ENCODE peak calls at places on chromosomes 5 and 9, in seven cellular contexts. One of them, this sample, is unnamed.

GRCh38 chr9:20552874-20553624 is 69.2 kb downstream of the MLLT3 start:
- DNase-seq in AG10803: peak
- DNase-seq in neural progenitor cell: no peak
- DNase-seq in fibroblast of lung: peak
- DNase-seq in fibroblast of mammary gland: peak
- DNase-seq in right atrium auricular region: no peak
- DNase-seq in AG09309: no peak
- DNase-seq in this sample: peak

GRCh38 chr5:1772634-1773033 is 27.0 kb downstream of the MRPL36 start:
- DNase-seq in fibroblast of lung: peak
- DNase-seq in AG09309: no peak
- DNase-seq in AG10803: peak
- DNase-seq in neural progenitor cell: no peak
- DNase-seq in right atrium auricular region: no peak
- DNase-seq in fibroblast of mammary gland: peak
- DNase-seq in this sample: peak

GRCh38 chr5:77774981-77775772 is 962 bp downstream of the TBCA start:
- DNase-seq in AG10803: no peak
- DNase-seq in neural progenitor cell: no peak
- DNase-seq in AG09309: peak
- DNase-seq in fibroblast of lung: no peak
- DNase-seq in fibroblast of mammary gland: peak
- DNase-seq in right atrium auricular region: no peak
- DNase-seq in this sample: no peak

GRCh38 chr9:130323051-130323757 is 57.6 kb downstream of the HMCN2 start:
- DNase-seq in fibroblast of lung: no peak
- DNase-seq in AG09309: no peak
- DNase-seq in AG10803: no peak
- DNase-seq in fibroblast of mammary gland: no peak
- DNase-seq in neural progenitor cell: no peak
- DNase-seq in right atrium auricular region: no peak
- DNase-seq in this sample: no peak

GRCh38 chr9:79570449-79571308 is 1.1 kb upstream of the TLE4 start:
- DNase-seq in AG09309: no peak
- DNase-seq in fibroblast of mammary gland: peak
- DNase-seq in fibroblast of lung: peak
- DNase-seq in neural progenitor cell: peak
- DNase-seq in AG10803: peak
- DNase-seq in right atrium auricular region: peak
- DNase-seq in this sample: peak

GRCh38 chr5:96708600-96708999 is 46.4 kb downstream of the CAST start:
- DNase-seq in neural progenitor cell: no peak
- DNase-seq in fibroblast of mammary gland: no peak
- DNase-seq in AG09309: no peak
- DNase-seq in right atrium auricular region: no peak
- DNase-seq in fibroblast of lung: no peak
- DNase-seq in AG10803: no peak
- DNase-seq in this sample: no peak

GRCh38 chr5:113201715-113202114 is 225.1 kb downstream of the DCP2 start:
- DNase-seq in right atrium auricular region: no peak
- DNase-seq in fibroblast of lung: peak
- DNase-seq in neural progenitor cell: no peak
- DNase-seq in AG10803: peak
- DNase-seq in fibroblast of mammary gland: no peak
- DNase-seq in AG09309: no peak
- DNase-seq in this sample: no peak

GRCh38 chr9:75201480-75202209 is 113.3 kb downstream of the OSTF1 start:
- DNase-seq in fibroblast of mammary gland: no peak
- DNase-seq in fibroblast of lung: no peak
- DNase-seq in AG10803: no peak
- DNase-seq in neural progenitor cell: no peak
- DNase-seq in AG09309: no peak
- DNase-seq in right atrium auricular region: no peak
- DNase-seq in this sample: no peak

GRCh38 chr9:101478906-101479305 is 43.3 kb upstream of the ALDOB start:
- DNase-seq in AG09309: no peak
- DNase-seq in fibroblast of lung: no peak
- DNase-seq in fibroblast of mammary gland: no peak
- DNase-seq in AG10803: no peak
- DNase-seq in right atrium auricular region: no peak
- DNase-seq in neural progenitor cell: no peak
- DNase-seq in this sample: no peak

GRCh38 chr5:57434227-57434640 is 48.4 kb downstream of the ACTBL2 start:
- DNase-seq in fibroblast of mammary gland: peak
- DNase-seq in fibroblast of lung: peak
- DNase-seq in neural progenitor cell: peak
- DNase-seq in AG09309: no peak
- DNase-seq in AG10803: peak
- DNase-seq in right atrium auricular region: no peak
- DNase-seq in this sample: peak

GRCh38 chr5:126108505-126108904 is 314.7 kb upstream of the GRAMD2B start:
- DNase-seq in right atrium auricular region: no peak
- DNase-seq in neural progenitor cell: peak
- DNase-seq in fibroblast of lung: peak
- DNase-seq in AG10803: no peak
- DNase-seq in AG09309: no peak
- DNase-seq in fibroblast of mammary gland: no peak
- DNase-seq in this sample: no peak

GRCh38 chr5:60287174-60287771 is 393.7 kb upstream of the PDE4D start:
- DNase-seq in fibroblast of lung: peak
- DNase-seq in AG10803: peak
- DNase-seq in AG09309: no peak
- DNase-seq in fibroblast of mammary gland: peak
- DNase-seq in neural progenitor cell: peak
- DNase-seq in right atrium auricular region: no peak
- DNase-seq in this sample: peak

GRCh38 chr9:99373912-99374311 is 151.8 kb downstream of the SEC61B start:
- DNase-seq in AG09309: no peak
- DNase-seq in right atrium auricular region: no peak
- DNase-seq in neural progenitor cell: peak
- DNase-seq in fibroblast of mammary gland: no peak
- DNase-seq in AG10803: no peak
- DNase-seq in fibroblast of lung: no peak
- DNase-seq in this sample: no peak

GRCh38 chr9:112753725-112754124 is 3.2 kb downstream of the SNX30 start:
- DNase-seq in AG09309: peak
- DNase-seq in AG10803: peak
- DNase-seq in right atrium auricular region: no peak
- DNase-seq in fibroblast of lung: peak
- DNase-seq in neural progenitor cell: no peak
- DNase-seq in fibroblast of mammary gland: peak
- DNase-seq in this sample: peak

GRCh38 chr9:87694236-87694755 is 31.6 kb upstream of the CTSL start:
- DNase-seq in AG09309: no peak
- DNase-seq in right atrium auricular region: peak
- DNase-seq in AG10803: no peak
- DNase-seq in neural progenitor cell: no peak
- DNase-seq in fibroblast of lung: no peak
- DNase-seq in fibroblast of mammary gland: no peak
- DNase-seq in this sample: no peak

GRCh38 chr9:83473488-83473971 is 64.7 kb downstream of the FRMD3 start:
- DNase-seq in right atrium auricular region: no peak
- DNase-seq in AG10803: peak
- DNase-seq in neural progenitor cell: no peak
- DNase-seq in AG09309: no peak
- DNase-seq in fibroblast of mammary gland: no peak
- DNase-seq in fibroblast of lung: no peak
- DNase-seq in this sample: peak

GRCh38 chr9:89564257-89564878 is 40.4 kb upstream of the GADD45G start:
- DNase-seq in neural progenitor cell: peak
- DNase-seq in fibroblast of lung: no peak
- DNase-seq in right atrium auricular region: no peak
- DNase-seq in fibroblast of mammary gland: no peak
- DNase-seq in AG09309: no peak
- DNase-seq in AG10803: no peak
- DNase-seq in this sample: no peak

GRCh38 chr5:145479271-145479670 is 355.9 kb downstream of the PRELID2 start:
- DNase-seq in neural progenitor cell: no peak
- DNase-seq in AG10803: peak
- DNase-seq in AG09309: no peak
- DNase-seq in right atrium auricular region: no peak
- DNase-seq in fibroblast of lung: peak
- DNase-seq in fibroblast of mammary gland: peak
- DNase-seq in this sample: peak

GRCh38 chr9:18208166-18209059 is 265.5 kb upstream of the ADAMTSL1 start:
- DNase-seq in fibroblast of lung: peak
- DNase-seq in AG10803: peak
- DNase-seq in neural progenitor cell: peak
- DNase-seq in AG09309: no peak
- DNase-seq in right atrium auricular region: no peak
- DNase-seq in fibroblast of mammary gland: peak
- DNase-seq in this sample: peak

GRCh38 chr9:81113408-81114124 is 575.8 kb downstream of the TLE1 start:
- DNase-seq in AG09309: no peak
- DNase-seq in neural progenitor cell: no peak
- DNase-seq in AG10803: no peak
- DNase-seq in right atrium auricular region: no peak
- DNase-seq in fibroblast of mammary gland: no peak
- DNase-seq in fibroblast of lung: peak
- DNase-seq in this sample: no peak

GRCh38 chr9:102113191-102113590 is 374.7 kb upstream of the GRIN3A start:
- DNase-seq in AG10803: no peak
- DNase-seq in fibroblast of mammary gland: peak
- DNase-seq in neural progenitor cell: no peak
- DNase-seq in AG09309: no peak
- DNase-seq in fibroblast of lung: no peak
- DNase-seq in right atrium auricular region: no peak
- DNase-seq in this sample: peak

GRCh38 chr5:174493536-174493935 is 230.8 kb upstream of the MSX2 start:
- DNase-seq in right atrium auricular region: no peak
- DNase-seq in fibroblast of lung: no peak
- DNase-seq in neural progenitor cell: no peak
- DNase-seq in AG10803: no peak
- DNase-seq in fibroblast of mammary gland: no peak
- DNase-seq in AG09309: no peak
- DNase-seq in this sample: no peak

GRCh38 chr5:61311836-61312808 is 19.9 kb upstream of the ZSWIM6 start:
- DNase-seq in AG10803: peak
- DNase-seq in right atrium auricular region: no peak
- DNase-seq in AG09309: no peak
- DNase-seq in neural progenitor cell: no peak
- DNase-seq in fibroblast of mammary gland: peak
- DNase-seq in fibroblast of lung: peak
- DNase-seq in this sample: peak

GRCh38 chr9:37295796-37296195 is 126.7 kb upstream of the GRHPR start:
- DNase-seq in neural progenitor cell: no peak
- DNase-seq in AG10803: no peak
- DNase-seq in right atrium auricular region: no peak
- DNase-seq in AG09309: no peak
- DNase-seq in fibroblast of mammary gland: no peak
- DNase-seq in fibroblast of lung: no peak
- DNase-seq in this sample: no peak

DNA sequence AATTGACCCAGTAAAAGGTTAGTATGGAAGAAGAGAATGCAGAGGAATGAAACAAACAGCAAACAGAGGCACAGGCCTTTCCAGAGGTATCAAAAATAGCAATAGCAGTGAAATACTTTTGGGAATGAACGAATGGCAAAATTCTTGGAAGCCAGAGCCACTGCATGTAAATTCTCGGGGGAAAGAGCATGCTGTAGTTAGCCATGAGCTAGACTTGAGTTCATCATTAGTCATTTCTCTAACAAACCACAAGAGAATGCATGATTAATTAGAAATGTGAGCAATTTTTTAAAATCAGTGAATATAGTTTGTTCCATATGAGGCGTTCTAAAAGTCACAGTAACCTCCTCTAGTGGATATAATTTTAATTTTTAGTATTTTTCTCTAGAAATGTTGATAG is 170.3 kb upstream of the PRR16 start:
- DNase-seq in right atrium auricular region: no peak
- DNase-seq in neural progenitor cell: no peak
- DNase-seq in fibroblast of mammary gland: peak
- DNase-seq in fibroblast of lung: peak
- DNase-seq in AG10803: peak
- DNase-seq in AG09309: peak
- DNase-seq in this sample: no peak
- TF ChIP-seq CTCF in right atrium auricular region: no peak
- TF ChIP-seq CTCF in neural progenitor cell: no peak
- TF ChIP-seq CTCF in fibroblast of mammary gland: no peak
- TF ChIP-seq CTCF in fibroblast of lung: no peak
- TF ChIP-seq CTCF in AG10803: peak
- TF ChIP-seq CTCF in AG09309: no peak
- TF ChIP-seq CTCF in this sample: no peak

DNA sequence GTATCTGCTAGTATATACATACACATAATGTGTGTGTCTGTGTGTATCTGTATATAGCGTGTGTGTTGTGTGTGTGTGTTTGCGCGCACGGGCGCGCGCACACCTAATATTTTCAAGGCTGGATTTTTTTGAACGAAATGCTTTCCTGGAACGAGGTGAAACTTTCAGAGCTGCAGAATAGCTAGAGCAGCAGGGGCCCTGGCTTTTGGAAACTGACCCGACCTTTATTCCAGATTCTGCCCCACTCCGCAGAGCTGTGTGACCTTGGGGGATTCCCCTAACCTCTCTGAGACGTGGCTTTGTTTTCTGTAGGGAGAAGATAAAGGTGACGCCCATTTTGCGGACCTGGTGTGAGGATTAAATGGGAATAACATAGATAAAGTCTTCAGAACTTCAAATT is 767 bp downstream of the FXN start:
- DNase-seq in AG10803: no peak
- DNase-seq in right atrium auricular region: no peak
- DNase-seq in fibroblast of mammary gland: peak
- DNase-seq in fibroblast of lung: no peak
- DNase-seq in AG09309: no peak
- DNase-seq in neural progenitor cell: peak
- DNase-seq in this sample: peak
- H3K4me3 ChIP-seq in AG10803: peak
- H3K4me3 ChIP-seq in right atrium auricular region: peak
- H3K4me3 ChIP-seq in fibroblast of mammary gland: peak
- H3K4me3 ChIP-seq in fibroblast of lung: peak
- H3K4me3 ChIP-seq in AG09309: peak
- H3K4me3 ChIP-seq in neural progenitor cell: peak
- H3K4me3 ChIP-seq in this sample: peak

GRCh38 chr9:21862871-21863270 is 60.4 kb downstream of the MTAP start:
- DNase-seq in fibroblast of mammary gland: no peak
- DNase-seq in AG09309: no peak
- DNase-seq in neural progenitor cell: no peak
- DNase-seq in AG10803: no peak
- DNase-seq in right atrium auricular region: no peak
- DNase-seq in fibroblast of lung: no peak
- DNase-seq in this sample: no peak
- TF ChIP-seq CTCF in fibroblast of mammary gland: no peak
- TF ChIP-seq CTCF in AG09309: no peak
- TF ChIP-seq CTCF in neural progenitor cell: no peak
- TF ChIP-seq CTCF in AG10803: no peak
- TF ChIP-seq CTCF in right atrium auricular region: no peak
- TF ChIP-seq CTCF in fibroblast of lung: no peak
- TF ChIP-seq CTCF in this sample: no peak

DNA sequence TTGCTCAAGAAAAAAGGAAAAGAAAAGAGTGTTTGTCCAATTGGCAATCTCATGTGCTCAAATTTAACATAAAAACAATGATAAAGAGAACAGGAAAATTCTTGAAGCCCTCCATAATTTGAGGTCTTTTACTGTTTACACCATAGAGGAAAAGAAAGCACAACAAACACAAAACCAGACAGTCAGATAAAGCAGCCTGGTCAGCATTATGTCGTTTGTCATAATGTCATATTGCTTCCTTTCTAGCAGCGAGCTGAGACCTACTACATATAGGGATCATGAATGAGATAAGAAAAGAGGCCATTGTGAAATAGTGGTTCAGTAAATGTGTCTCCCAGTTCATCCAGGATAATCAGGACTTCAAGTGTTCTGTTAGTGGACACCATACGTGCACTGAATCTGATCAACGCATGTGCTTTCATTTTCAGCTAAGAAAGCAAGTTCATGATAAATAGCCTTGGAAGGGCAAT is 64.7 kb upstream of the SELENOP start:
- DNase-seq in AG09309: no peak
- DNase-seq in AG10803: no peak
- DNase-seq in neural progenitor cell: no peak
- DNase-seq in fibroblast of mammary gland: no peak
- DNase-seq in fibroblast of lung: no peak
- DNase-seq in right atrium auricular region: no peak
- DNase-seq in this sample: peak
- H3K4me3 ChIP-seq in AG09309: no peak
- H3K4me3 ChIP-seq in AG10803: peak
- H3K4me3 ChIP-seq in neural progenitor cell: no peak
- H3K4me3 ChIP-seq in fibroblast of mammary gland: no peak
- H3K4me3 ChIP-seq in fibroblast of lung: no peak
- H3K4me3 ChIP-seq in right atrium auricular region: peak
- H3K4me3 ChIP-seq in this sample: peak

This sample was measured in fibroblast of villous mesenchyme.